ENCODE peak calls at places on chromosome 15, in ten cellular contexts. Y is RPMI7951; W is fibroblast of villous mesenchyme; L is activated naive CD8-positive, alpha-beta T cell treated with anti-CD3 and anti-CD28 coated beads for 36 hours; H is activated CD4-positive, alpha-beta T cell treated with anti-CD3 and anti-CD28 coated beads, Interleukin-2, amount 10 ng/mL, durations not matched to agents 7 days and 5 days; G is A549; J is ovary; D is ELR; S is lung microvascular endothelial cell; F is GM10248. X is an unnamed sample.

GRCh38 chr15:90892498-90893174 is 8.3 kb downstream of the FES start:
- DNase-seq in Y (no peak), W (no peak), L (no peak), H (no peak), G (no peak), J (no peak), D (no peak), S (no peak), F (no peak), X (no peak)

GRCh38 chr15:76285241-76285825 is 25.9 kb downstream of the ETFA start:
- DNase-seq in Y (peak; percentile 30), W (peak; percentile 10), L (no peak), H (peak; percentile 9), G (peak; percentile 53), J (no peak), D (peak; percentile 51), S (peak; percentile 39), F (no peak), X (no peak)

GRCh38 chr15:67584157-67584556 is 41.7 kb downstream of the MAP2K5 start:
- DNase-seq in Y (no peak), W (peak; percentile 46), L (no peak), H (no peak), G (no peak), J (no peak), D (no peak), S (no peak), F (no peak), X (no peak)

GRCh38 chr15:40155270-40155910 is 5.5 kb upstream of the BUB1B start:
- DNase-seq in Y (no peak), W (no peak), L (no peak), H (no peak), G (no peak), J (no peak), D (no peak), S (no peak), F (peak; percentile 21), X (no peak)

GRCh38 chr15:58608129-58608590 is 141.3 kb downstream of the ADAM10 start:
- DNase-seq in Y (peak; percentile 45), W (peak; percentile 95), L (no peak), H (no peak), G (no peak), J (no peak), D (peak; percentile 66), S (no peak), F (no peak), X (no peak)

GRCh38 chr15:56759450-56759845 is 26.1 kb upstream of the ZNF280D start:
- DNase-seq in Y (peak; percentile 98), W (peak; percentile 85), L (no peak), H (no peak), G (no peak), J (no peak), D (peak; percentile 97), S (peak; percentile 31), F (no peak), X (peak; percentile 68)

GRCh38 chr15:73630796-73631471 is 2.3 kb downstream of the NPTN start:
- DNase-seq in Y (no peak), W (peak; percentile 34), L (no peak), H (no peak), G (no peak), J (no peak), D (no peak), S (peak; percentile 30), F (no peak), X (no peak)

GRCh38 chr15:27842526-27842925 is 256.6 kb downstream of the OCA2 start:
- DNase-seq in Y (peak; percentile 37), W (no peak), L (no peak), H (no peak), G (no peak), J (no peak), D (no peak), S (no peak), F (no peak), X (no peak)

GRCh38 chr15:52078876-52079700 is 33.5 kb downstream of the BCL2L10 start:
- DNase-seq in Y (peak; percentile 66), W (peak; percentile 78), L (peak; percentile 75), H (peak; percentile 89), G (peak; percentile 82), J (peak; percentile 69), D (peak; percentile 78), S (peak; percentile 70), F (peak; percentile 80), X (peak; percentile 89)

GRCh38 chr15:71784719-71785118 is 25.6 kb upstream of the NR2E3 start:
- DNase-seq in Y (no peak), W (no peak), L (peak; percentile 17), H (no peak), G (no peak), J (no peak), D (no peak), S (no peak), F (no peak), X (no peak)